ENCODE peak calls at places on chromosomes 16 and 17, in six cellular contexts. E is lung, J is heart right ventricle, U is prostate gland, P is PC-3, F is adrenal gland. H is an unnamed sample. For H3K4me1, the result is how much of the 10 kb centered on the place peaks cover.

GRCh38 chr17:49337900-49338299 is 24.1 kb downstream of the ZNF652 start:
- DNase-seq in E (no peak), J (no peak), U (no peak), P (no peak), F (no peak), H (no peak)

GRCh38 chr16:89395150-89396142 is 94.9 kb downstream of the ANKRD11 start:
- DNase-seq in E (peak), J (peak), U (peak), P (peak), F (peak), H (peak)

GRCh38 chr17:27956601-27957445 is 63.7 kb upstream of the LYRM9 start:
- DNase-seq in E (no peak), J (no peak), U (no peak), P (no peak), F (no peak), H (no peak)

GRCh38 chr17:51397361-51398127 is 137.2 kb downstream of the UTP18 start:
- DNase-seq in E (no peak), J (no peak), U (no peak), P (peak), F (no peak), H (no peak)

GRCh38 chr16:58931436-58931835 is 197.3 kb upstream of the GOT2 start:
- DNase-seq in E (no peak), J (no peak), U (no peak), P (no peak), F (no peak), H (no peak)

GRCh38 chr17:35981908-35982330 is 622 bp upstream of the CCL16 start:
- DNase-seq in E (no peak), J (no peak), U (no peak), P (no peak), F (no peak), H (no peak)

GRCh38 chr16:13306153-13306552 is 404.8 kb downstream of the SHISA9 start:
- DNase-seq in E (no peak), J (no peak), U (no peak), P (no peak), F (no peak), H (no peak)

GRCh38 chr17:40633871-40634270 is 13.7 kb downstream of the SMARCE1 start:
- DNase-seq in E (no peak), J (no peak), U (no peak), P (no peak), F (no peak), H (no peak)

GRCh38 chr17:36641877-36642845 is 40.8 kb downstream of the MRM1 start:
- DNase-seq in E (no peak), J (no peak), U (no peak), P (no peak), F (no peak), H (no peak)

GRCh38 chr17:38703742-38704644 is 1.1 kb upstream of the MLLT6 start:
- DNase-seq in E (peak), J (peak), U (peak), P (peak), F (peak), H (peak)

GRCh38 chr16:2471653-2472487 is 773 bp downstream of the NTN3 start:
- DNase-seq in E (no peak), J (no peak), U (no peak), P (no peak), F (no peak), H (no peak)

GRCh38 chr16:30430428-30430970 is 669 bp upstream of the DCTPP1 start:
- DNase-seq in E (no peak), J (peak), U (no peak), P (no peak), F (no peak), H (peak)

GRCh38 chr17:50531428-50532025 is 1.0 kb upstream of the EPN3 start:
- DNase-seq in E (no peak), J (no peak), U (no peak), P (no peak), F (no peak), H (no peak)

GRCh38 chr16:88511911-88512310 is 58.3 kb upstream of the ZC3H18 start:
- DNase-seq in E (no peak), J (no peak), U (no peak), P (no peak), F (no peak), H (no peak)

GRCh38 chr17:74055508-74056160 is 147.8 kb upstream of the RPL38 start:
- DNase-seq in E (no peak), J (no peak), U (no peak), P (no peak), F (no peak), H (no peak)

GRCh38 chr16:17469011-17469741 is 1.6 kb downstream of the XYLT1 start:
- DNase-seq in E (no peak), J (no peak), U (no peak), P (no peak), F (no peak), H (no peak)

GRCh38 chr17:46818929-46819859 is 702 bp upstream of the WNT3 start:
- DNase-seq in E (no peak), J (no peak), U (no peak), P (no peak), F (no peak), H (no peak)

GRCh38 chr16:4389051-4389955 is 17.7 kb downstream of the VASN start:
- DNase-seq in E (no peak), J (peak), U (no peak), P (no peak), F (no peak), H (peak)

GRCh38 chr17:47694818-47695663 is 1.1 kb downstream of the TBKBP1 start:
- DNase-seq in E (peak), J (peak), U (peak), P (peak), F (peak), H (peak)

GRCh38 chr17:6893382-6894205 is 62.1 kb upstream of the TEKT1 start:
- DNase-seq in E (no peak), J (no peak), U (no peak), P (no peak), F (no peak), H (no peak)

GRCh38 chr17:45299311-45299710 is 17.5 kb downstream of the MAP3K14 start:
- DNase-seq in E (no peak), J (no peak), U (no peak), P (no peak), F (no peak), H (no peak)

GRCh38 chr17:45302649-45303173 is 14.1 kb downstream of the MAP3K14 start:
- DNase-seq in E (no peak), J (no peak), U (no peak), P (no peak), F (no peak), H (no peak)

GRCh38 chr17:45298546-45299285 is 18.1 kb downstream of the MAP3K14 start:
- DNase-seq in E (no peak), J (no peak), U (no peak), P (peak), F (no peak), H (no peak)

GRCh38 chr17:45300060-45300751 is 16.6 kb downstream of the MAP3K14 start:
- DNase-seq in E (no peak), J (no peak), U (no peak), P (no peak), F (no peak), H (no peak)

DNA sequence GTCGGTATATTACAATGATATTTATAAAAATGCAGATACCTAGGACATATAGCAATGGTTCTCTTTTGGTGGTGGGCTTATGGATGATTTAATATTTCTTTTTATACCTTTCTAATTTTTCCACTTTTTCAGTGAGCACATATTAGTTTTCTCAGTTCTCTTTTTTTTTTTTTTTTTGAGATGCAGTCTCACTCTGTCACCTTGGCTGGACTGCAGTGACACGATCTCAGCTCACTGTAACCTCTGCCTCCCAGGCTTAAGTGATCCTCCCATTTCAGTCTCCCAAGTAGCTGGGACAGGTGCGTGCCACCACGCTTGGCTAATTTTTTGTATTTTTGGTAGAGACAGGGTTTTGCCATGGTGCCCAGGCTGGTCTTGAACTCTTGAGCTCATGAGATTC is 15.1 kb downstream of the MAP3K14 start:
- DNase-seq in E (no peak), J (no peak), U (no peak), P (no peak), F (no peak), H (no peak)
- H3K4me1 ChIP-seq in E (under half), J (half or more), U (under half), P (under half), F (under half), H (under half)

DNA sequence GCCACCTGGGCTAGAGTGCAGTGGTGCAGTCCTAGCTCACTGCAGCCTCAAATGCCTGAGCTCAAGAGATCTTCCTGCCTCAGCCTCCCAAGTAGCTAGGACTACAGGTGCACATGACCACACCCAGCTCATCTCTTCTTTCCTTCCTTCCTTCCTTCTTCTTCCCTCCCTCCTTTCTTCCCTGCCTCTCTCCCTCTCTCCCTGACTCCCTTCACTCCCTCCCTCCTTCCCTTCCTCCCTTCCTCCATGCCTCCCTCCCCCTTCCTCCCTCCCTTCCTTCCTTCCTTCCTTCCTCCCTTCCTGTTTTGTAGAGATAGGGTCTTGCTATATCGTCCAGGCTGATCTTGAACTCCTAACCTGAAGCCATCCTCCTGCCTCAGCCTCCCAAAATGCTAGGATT is 23.5 kb upstream of the USP36 start:
- DNase-seq in E (no peak), J (no peak), U (no peak), P (no peak), F (no peak), H (no peak)
- H3K27ac ChIP-seq in E (no peak), J (no peak), U (no peak), P (no peak), F (no peak), H (no peak)

GRCh38 chr17:76072149-76072858 is at the start of gene SRP68:
- DNase-seq in E (peak), J (peak), U (peak), P (peak), F (peak), H (peak)
- H3K4me1 ChIP-seq in E (under half), J (under half), U (under half), P (under half), F (under half), H (under half)

GRCh38 chr17:19299866-19300265 is 62.7 kb downstream of the B9D1 start:
- DNase-seq in E (no peak), J (no peak), U (no peak), P (no peak), F (no peak), H (no peak)

GRCh38 chr17:19303367-19303776 is 59.2 kb downstream of the B9D1 start:
- DNase-seq in E (no peak), J (no peak), U (no peak), P (no peak), F (peak), H (no peak)

GRCh38 chr17:19301274-19301946 is 61.1 kb downstream of the B9D1 start:
- DNase-seq in E (peak), J (no peak), U (no peak), P (no peak), F (no peak), H (no peak)

GRCh38 chr17:19302791-19303233 is 59.7 kb downstream of the B9D1 start:
- DNase-seq in E (no peak), J (no peak), U (no peak), P (no peak), F (no peak), H (peak)

DNA sequence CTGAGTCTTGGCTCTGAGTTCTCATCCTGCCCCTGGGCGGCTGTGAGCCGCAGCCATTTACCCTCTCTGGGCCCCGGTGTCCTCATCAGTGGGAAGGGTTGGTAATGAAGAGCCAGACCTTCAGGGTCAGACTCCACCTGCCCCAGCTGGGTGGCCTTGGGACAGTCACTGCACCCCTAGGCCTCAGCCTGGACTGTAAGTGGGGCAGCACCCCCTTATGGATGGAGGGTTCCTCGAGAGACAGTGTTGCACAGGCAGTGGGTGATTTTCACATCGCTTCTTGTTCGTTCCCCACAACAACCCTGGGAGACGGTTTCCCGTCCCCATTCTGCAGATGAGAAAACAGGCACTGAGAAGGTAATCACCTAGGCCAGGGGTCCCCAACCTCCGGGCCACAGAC is 60.5 kb downstream of the B9D1 start:
- DNase-seq in E (no peak), J (no peak), U (no peak), P (no peak), F (no peak), H (no peak)
- H3K27ac ChIP-seq in E (no peak), J (peak), U (no peak), P (no peak), F (no peak), H (no peak)

GRCh38 chr16:84879569-84880487 is 60.0 kb downstream of the CRISPLD2 start:
- DNase-seq in E (no peak), J (no peak), U (no peak), P (peak), F (no peak), H (no peak)

GRCh38 chr16:84875846-84876245 is 56.1 kb downstream of the CRISPLD2 start:
- DNase-seq in E (no peak), J (no peak), U (no peak), P (no peak), F (no peak), H (no peak)

GRCh38 chr16:84876873-84877606 is 57.3 kb downstream of the CRISPLD2 start:
- DNase-seq in E (no peak), J (no peak), U (no peak), P (no peak), F (no peak), H (no peak)

GRCh38 chr16:84881702-84882521 is 62.1 kb downstream of the CRISPLD2 start:
- DNase-seq in E (no peak), J (no peak), U (no peak), P (no peak), F (no peak), H (peak)

GRCh38 chr16:84878770-84879169 is 59.0 kb downstream of the CRISPLD2 start:
- DNase-seq in E (no peak), J (no peak), U (no peak), P (no peak), F (no peak), H (no peak)
- H3K4me1 ChIP-seq in E (under half), J (under half), U (under half), P (under half), F (under half), H (under half)

GRCh38 chr17:9899280-9900018 is 5.6 kb downstream of the RCVRN start:
- DNase-seq in E (no peak), J (no peak), U (no peak), P (no peak), F (peak), H (no peak)
- H3K27ac ChIP-seq in E (no peak), J (no peak), U (no peak), P (no peak), F (no peak), H (no peak)

DNA sequence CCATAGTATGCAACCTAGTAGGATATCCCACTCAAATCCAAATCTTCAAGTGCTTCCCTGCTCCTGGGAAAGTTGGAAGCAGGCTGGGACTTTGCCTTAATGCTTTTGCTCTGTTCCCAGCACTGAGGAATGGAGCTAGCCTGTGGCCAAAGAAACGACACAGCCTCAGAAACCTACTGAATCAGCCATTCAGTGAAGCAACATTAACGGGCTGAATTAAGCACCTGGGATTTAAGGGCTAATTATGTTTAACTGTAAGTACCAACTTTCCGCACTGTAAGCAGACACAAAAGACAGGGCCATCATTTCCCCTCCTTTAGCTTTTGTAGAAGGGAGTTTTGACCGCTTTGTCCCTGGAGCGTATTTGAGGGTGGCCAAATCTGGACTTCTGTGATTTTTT is 17.7 kb upstream of the NOL11 start:
- DNase-seq in E (no peak), J (no peak), U (no peak), P (no peak), F (no peak), H (no peak)
- H3K4me1 ChIP-seq in E (under half), J (under half), U (under half), P (under half), F (under half), H (under half)